ENCODE peak calls at places on chromosomes 16 and 17, in six cellular contexts. K is heart right ventricle; R is thoracic aorta; S is DND-41; P is naive thymus-derived CD4-positive, alpha-beta T cell; Z is heart left ventricle. X is an unnamed sample. For H3K36me3, the result is how much of the 10 kb centered on the place peaks cover.

GRCh38 chr16:12907670-12908233 is 6.4 kb downstream of the SHISA9 start:
- DNase-seq in K (no peak), R (no peak), S (peak), P (no peak), Z (no peak), X (no peak)

GRCh38 chr17:19630651-19631050 is 17.9 kb upstream of the ALDH3A2 start:
- DNase-seq in K (no peak), R (no peak), S (no peak), P (no peak), Z (no peak), X (no peak)

GRCh38 chr17:54969658-54970572 is 1.4 kb downstream of the STXBP4 start:
- DNase-seq in K (no peak), R (no peak), S (no peak), P (no peak), Z (no peak), X (no peak)

GRCh38 chr16:4298761-4299522 is 16.9 kb upstream of the GLIS2 start:
- DNase-seq in K (peak), R (no peak), S (no peak), P (no peak), Z (peak), X (no peak)

GRCh38 chr17:50079334-50080095 is 15.6 kb upstream of the PDK2 start:
- DNase-seq in K (no peak), R (no peak), S (peak), P (no peak), Z (no peak), X (no peak)

GRCh38 chr17:37024181-37024637 is 75.5 kb downstream of the AATF start:
- DNase-seq in K (no peak), R (no peak), S (no peak), P (no peak), Z (no peak), X (no peak)

GRCh38 chr16:3101018-3101840 is 2.1 kb upstream of the ZSCAN10 start:
- DNase-seq in K (no peak), R (no peak), S (peak), P (no peak), Z (no peak), X (no peak)

GRCh38 chr17:74240637-74241036 is 27.3 kb downstream of the TTYH2 start:
- DNase-seq in K (peak), R (no peak), S (no peak), P (no peak), Z (peak), X (no peak)

DNA sequence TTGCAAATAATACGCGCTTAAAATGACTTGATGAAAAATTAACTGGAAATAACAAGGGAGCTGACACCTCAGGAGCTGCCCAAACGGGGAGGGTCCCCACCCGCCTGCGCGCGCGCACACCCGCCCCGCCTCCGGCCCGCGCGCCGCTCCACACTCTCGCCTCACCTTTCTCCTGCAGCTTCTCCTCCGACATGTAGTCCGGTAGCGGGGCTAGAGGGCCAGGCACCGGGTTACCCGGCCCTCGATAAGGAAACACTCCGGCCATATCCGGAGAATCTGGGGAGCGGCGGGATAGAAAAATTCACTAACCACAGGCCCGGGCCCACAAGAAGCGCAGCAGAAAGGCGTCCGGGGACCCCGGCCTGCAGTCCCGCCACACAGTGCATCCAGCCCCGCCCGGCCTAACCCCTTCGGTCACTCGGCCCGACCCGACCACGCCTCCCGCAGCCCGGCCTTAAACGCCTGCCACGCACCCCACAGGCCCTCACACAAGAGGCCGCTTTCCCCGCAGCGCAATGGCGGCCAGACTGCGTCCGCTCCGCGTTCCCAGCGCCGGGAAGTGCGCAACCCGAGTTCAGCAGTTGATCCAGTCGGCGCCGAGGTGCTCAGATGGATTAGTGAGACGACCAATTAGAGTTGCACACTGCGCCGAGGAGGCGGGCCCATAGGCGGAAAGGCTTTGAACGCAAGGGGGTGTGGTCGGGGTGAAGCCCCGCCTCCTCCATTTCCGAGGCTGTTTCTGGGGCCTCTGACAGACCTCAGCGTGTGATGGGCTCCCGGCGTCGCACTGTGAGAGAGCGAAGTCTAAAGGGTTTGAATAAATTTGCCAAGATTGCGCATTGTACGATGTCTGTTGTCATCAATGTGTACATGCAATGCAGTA is at the start of gene PRPF8:
- DNase-seq in K (peak), R (peak), S (peak), P (peak), Z (peak), X (peak)
- H3K27ac ChIP-seq in K (peak), R (peak), S (peak), P (peak), Z (peak), X (peak)

GRCh38 chr16:57709663-57710062 is 15.1 kb downstream of the DRC7 start:
- DNase-seq in K (no peak), R (no peak), S (no peak), P (no peak), Z (no peak), X (no peak)
- H3K36me3 ChIP-seq in K (under half), R (under half), S (under half), P (under half), Z (under half), X (under half)

GRCh38 chr17:9023389-9024210 is 2.3 kb downstream of the NTN1 start:
- DNase-seq in K (no peak), R (no peak), S (no peak), P (no peak), Z (no peak), X (no peak)
- H3K4me3 ChIP-seq in K (peak), R (peak), S (no peak), P (no peak), Z (peak), X (peak)

GRCh38 chr16:61128545-61129323 is 907.5 kb downstream of the CDH8 start:
- DNase-seq in K (no peak), R (no peak), S (no peak), P (no peak), Z (no peak), X (no peak)
- H3K27ac ChIP-seq in K (no peak), R (no peak), S (no peak), P (no peak), Z (no peak), X (no peak)

DNA sequence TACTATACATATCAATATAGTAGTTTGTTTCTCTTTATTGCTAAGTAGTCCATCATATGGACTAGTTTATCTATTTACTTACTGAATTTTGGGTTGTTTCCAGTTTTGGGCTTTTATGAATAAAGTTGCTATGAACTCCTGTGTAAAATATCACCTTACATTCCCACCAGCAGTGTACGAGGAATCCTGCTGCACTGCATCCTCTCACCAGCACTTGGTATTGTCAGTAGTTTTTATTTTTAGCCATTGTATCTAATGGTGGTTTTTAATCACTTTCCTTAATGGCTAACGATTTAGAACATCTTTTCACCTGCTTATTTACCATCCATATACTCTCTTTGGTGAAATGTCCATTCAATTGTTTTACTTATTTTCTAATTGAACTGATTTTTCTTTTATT is 24.0 kb downstream of the CDC27 start:
- DNase-seq in K (no peak), R (no peak), S (no peak), P (no peak), Z (no peak), X (no peak)
- H3K36me3 ChIP-seq in K (under half), R (under half), S (half or more), P (under half), Z (half or more), X (under half)

GRCh38 chr16:15636392-15636873 is 6.5 kb downstream of the MARF1 start:
- DNase-seq in K (no peak), R (no peak), S (no peak), P (no peak), Z (no peak), X (no peak)
- H3K4me3 ChIP-seq in K (no peak), R (no peak), S (no peak), P (peak), Z (no peak), X (peak)

GRCh38 chr16:8646271-8646670 is 24.8 kb downstream of the METTL22 start:
- DNase-seq in K (no peak), R (no peak), S (no peak), P (no peak), Z (no peak), X (no peak)

GRCh38 chr16:8645141-8645521 is 23.6 kb downstream of the METTL22 start:
- DNase-seq in K (no peak), R (no peak), S (no peak), P (no peak), Z (no peak), X (no peak)

GRCh38 chr16:8644513-8645140 is 23.1 kb downstream of the METTL22 start:
- DNase-seq in K (peak), R (no peak), S (no peak), P (no peak), Z (peak), X (peak)

GRCh38 chr16:8644151-8644512 is 22.6 kb downstream of the METTL22 start:
- DNase-seq in K (no peak), R (no peak), S (no peak), P (no peak), Z (no peak), X (no peak)

DNA sequence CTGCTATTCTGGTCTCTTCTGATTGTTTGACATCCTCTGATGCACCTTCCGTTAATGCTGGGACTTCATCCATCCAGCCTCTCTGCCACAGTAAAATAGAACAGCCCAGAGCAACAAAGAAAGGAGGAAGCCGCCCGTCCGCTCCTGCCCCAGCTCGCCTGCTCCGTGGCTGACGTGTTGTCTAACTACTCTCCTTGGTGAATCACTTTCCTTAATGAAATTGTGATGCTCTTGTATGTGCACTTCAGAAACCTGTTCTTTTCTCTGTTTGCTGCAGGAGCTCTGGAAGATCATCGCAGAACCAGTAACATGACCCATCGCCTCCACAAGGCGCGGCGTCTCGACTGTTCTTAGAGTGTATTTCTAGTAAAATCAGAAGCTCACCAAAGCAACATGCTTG is 24.3 kb downstream of the METTL22 start:
- DNase-seq in K (no peak), R (no peak), S (no peak), P (no peak), Z (no peak), X (no peak)
- H3K27ac ChIP-seq in K (no peak), R (no peak), S (no peak), P (no peak), Z (no peak), X (no peak)

GRCh38 chr16:50797456-50797855 is 55.6 kb downstream of the CYLD start:
- DNase-seq in K (no peak), R (no peak), S (no peak), P (no peak), Z (no peak), X (no peak)
- H3K36me3 ChIP-seq in K (under half), R (under half), S (under half), P (under half), Z (half or more), X (under half)

GRCh38 chr16:89096042-89096717 is 2.5 kb downstream of the ACSF3 start:
- DNase-seq in K (no peak), R (no peak), S (no peak), P (no peak), Z (no peak), X (no peak)

GRCh38 chr16:89095401-89095974 is 1.8 kb downstream of the ACSF3 start:
- DNase-seq in K (no peak), R (no peak), S (no peak), P (no peak), Z (no peak), X (no peak)

GRCh38 chr16:89093602-89094251 is at the start of gene ACSF3:
- DNase-seq in K (peak), R (no peak), S (peak), P (peak), Z (peak), X (peak)

GRCh38 chr16:89092013-89092412 is 1.6 kb upstream of the ACSF3 start:
- DNase-seq in K (no peak), R (no peak), S (no peak), P (no peak), Z (no peak), X (no peak)

DNA sequence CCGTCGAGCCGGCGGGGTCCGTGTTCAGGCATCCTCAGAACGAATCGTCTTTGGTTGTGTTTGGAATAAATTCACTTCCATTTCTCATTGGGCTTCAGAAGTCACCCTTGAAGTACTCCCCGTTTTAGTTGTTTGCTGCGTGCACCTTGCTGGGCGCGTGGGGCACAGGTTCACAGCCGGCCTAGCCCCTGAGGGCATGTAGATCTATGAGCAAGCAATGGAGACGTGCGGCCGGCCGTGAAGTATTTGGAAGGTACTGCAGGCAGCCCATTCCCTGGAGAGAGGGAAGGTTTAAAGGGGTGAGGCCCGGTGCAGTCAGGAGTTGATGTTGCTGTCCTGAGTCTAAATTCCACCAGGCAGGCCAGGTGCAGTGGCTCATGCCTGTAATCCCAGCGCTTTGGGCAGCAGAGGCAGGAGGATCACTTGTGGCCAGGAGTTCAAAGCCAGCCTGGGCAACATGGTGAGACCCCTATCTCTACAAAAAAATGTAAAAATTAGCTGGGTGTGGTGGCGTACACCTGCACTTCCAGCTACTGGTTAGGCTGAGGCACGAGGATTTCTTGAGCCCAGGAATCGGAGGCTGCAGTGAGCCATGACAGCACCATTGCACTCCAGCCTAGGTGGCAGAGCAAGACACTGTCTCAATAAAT is 725 bp downstream of the ACSF3 start:
- DNase-seq in K (no peak), R (no peak), S (peak), P (no peak), Z (no peak), X (no peak)
- H3K4me3 ChIP-seq in K (peak), R (peak), S (peak), P (peak), Z (peak), X (peak)

GRCh38 chr17:9897569-9897968 is 7.5 kb downstream of the RCVRN start:
- DNase-seq in K (no peak), R (no peak), S (no peak), P (no peak), Z (no peak), X (no peak)

GRCh38 chr17:9900019-9900594 is 5.0 kb downstream of the RCVRN start:
- DNase-seq in K (no peak), R (no peak), S (no peak), P (no peak), Z (no peak), X (no peak)

GRCh38 chr17:9900744-9901143 is 4.3 kb downstream of the RCVRN start:
- DNase-seq in K (no peak), R (no peak), S (no peak), P (no peak), Z (no peak), X (no peak)

GRCh38 chr17:9898812-9899211 is 6.3 kb downstream of the RCVRN start:
- DNase-seq in K (no peak), R (no peak), S (no peak), P (no peak), Z (no peak), X (no peak)

DNA sequence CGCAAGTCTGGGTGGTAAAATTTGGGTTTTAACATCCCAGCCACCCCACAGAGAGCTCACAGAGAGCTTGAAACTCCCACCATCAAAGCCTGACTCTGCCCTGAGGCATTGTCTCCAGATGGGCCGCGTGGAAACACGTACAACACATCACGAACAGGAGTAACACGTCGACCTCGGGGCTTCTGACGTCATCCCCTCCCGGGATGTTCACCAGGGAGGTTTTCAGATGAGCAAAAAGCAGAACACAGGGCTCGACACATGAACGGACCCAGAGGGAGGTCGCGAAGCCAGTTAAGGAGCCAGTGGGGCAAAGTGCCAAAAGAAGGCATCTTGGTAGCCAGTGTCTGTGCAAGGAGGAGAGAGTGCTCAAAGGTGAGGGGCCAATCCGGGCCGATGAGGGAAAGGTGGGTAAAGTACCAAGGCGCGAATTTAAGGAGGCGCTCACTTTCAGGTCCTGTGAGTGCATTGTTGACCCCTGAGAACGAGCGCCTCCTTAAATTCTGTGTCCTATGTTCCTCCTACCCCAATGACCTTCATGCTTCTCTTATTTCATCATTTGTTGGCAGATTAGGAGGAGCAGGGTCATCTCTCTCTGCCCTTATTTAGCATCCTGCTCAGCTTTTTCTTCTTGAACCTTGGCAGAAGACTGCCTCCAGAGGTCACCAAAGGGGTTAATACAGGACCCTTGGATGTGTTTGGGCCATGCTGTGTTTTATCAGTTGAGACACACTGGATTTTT is 5.6 kb downstream of the RCVRN start:
- DNase-seq in K (no peak), R (no peak), S (no peak), P (no peak), Z (no peak), X (no peak)
- H3K27ac ChIP-seq in K (no peak), R (no peak), S (no peak), P (no peak), Z (no peak), X (no peak)

X was measured in CD8-positive, alpha-beta T cell.